ENCODE peak calls at places on chromosomes 12 and 14, in five cellular contexts. One of them, this sample, is unnamed.

GRCh38 chr12:44728566-44728965 is 147.5 kb downstream of the NELL2 start:
- DNase-seq in H1: no peak
- DNase-seq in HCT116: no peak
- DNase-seq in SK-N-SH: no peak
- DNase-seq in GM12878: no peak
- DNase-seq in this sample: no peak

GRCh38 chr12:121797937-121798801 is 4.7 kb upstream of the RHOF start:
- DNase-seq in H1: no peak
- DNase-seq in HCT116: no peak
- DNase-seq in SK-N-SH: peak
- DNase-seq in GM12878: no peak
- DNase-seq in this sample: no peak

GRCh38 chr14:35883677-35884293 is 57.6 kb downstream of the BRMS1L start:
- DNase-seq in H1: no peak
- DNase-seq in HCT116: no peak
- DNase-seq in SK-N-SH: peak
- DNase-seq in GM12878: no peak
- DNase-seq in this sample: peak

GRCh38 chr12:34301251-34302130 is 279.2 kb downstream of the ALG10 start:
- DNase-seq in H1: no peak
- DNase-seq in HCT116: no peak
- DNase-seq in SK-N-SH: no peak
- DNase-seq in GM12878: no peak
- DNase-seq in this sample: no peak

GRCh38 chr14:98131406-98131805 is 1140.6 kb downstream of the BCL11B start:
- DNase-seq in H1: no peak
- DNase-seq in HCT116: no peak
- DNase-seq in SK-N-SH: no peak
- DNase-seq in GM12878: no peak
- DNase-seq in this sample: no peak

GRCh38 chr14:76168531-76168930 is 16.8 kb downstream of the GPATCH2L start:
- DNase-seq in H1: no peak
- DNase-seq in HCT116: no peak
- DNase-seq in SK-N-SH: no peak
- DNase-seq in GM12878: no peak
- DNase-seq in this sample: no peak

GRCh38 chr12:46549527-46550265 is 177.1 kb upstream of the SLC38A2 start:
- DNase-seq in H1: no peak
- DNase-seq in HCT116: peak
- DNase-seq in SK-N-SH: no peak
- DNase-seq in GM12878: no peak
- DNase-seq in this sample: no peak

GRCh38 chr12:118537481-118537917 is 161.1 kb downstream of the SUDS3 start:
- DNase-seq in H1: no peak
- DNase-seq in HCT116: no peak
- DNase-seq in SK-N-SH: no peak
- DNase-seq in GM12878: no peak
- DNase-seq in this sample: no peak

GRCh38 chr12:119715268-119715620 is 47.3 kb downstream of the PRKAB1 start:
- DNase-seq in H1: no peak
- DNase-seq in HCT116: no peak
- DNase-seq in SK-N-SH: no peak
- DNase-seq in GM12878: no peak
- DNase-seq in this sample: no peak

GRCh38 chr14:35133542-35134328 is 11.4 kb downstream of the PRORP start:
- DNase-seq in H1: no peak
- DNase-seq in HCT116: no peak
- DNase-seq in SK-N-SH: no peak
- DNase-seq in GM12878: no peak
- DNase-seq in this sample: no peak

GRCh38 chr12:11958216-11959091 is 112.3 kb upstream of the BCL2L14 start:
- DNase-seq in H1: no peak
- DNase-seq in HCT116: no peak
- DNase-seq in SK-N-SH: no peak
- DNase-seq in GM12878: no peak
- DNase-seq in this sample: no peak

GRCh38 chr14:47917344-47917954 is 242.0 kb upstream of the MDGA2 start:
- DNase-seq in H1: peak
- DNase-seq in HCT116: peak
- DNase-seq in SK-N-SH: no peak
- DNase-seq in GM12878: no peak
- DNase-seq in this sample: no peak

GRCh38 chr12:66848967-66849366 is 170.1 kb upstream of the GRIP1 start:
- DNase-seq in H1: no peak
- DNase-seq in HCT116: no peak
- DNase-seq in SK-N-SH: no peak
- DNase-seq in GM12878: no peak
- DNase-seq in this sample: peak

GRCh38 chr14:69716483-69717187 is 50.3 kb upstream of the SRSF5 start:
- DNase-seq in H1: no peak
- DNase-seq in HCT116: no peak
- DNase-seq in SK-N-SH: no peak
- DNase-seq in GM12878: no peak
- DNase-seq in this sample: no peak

GRCh38 chr12:85781751-85782150 is 54.5 kb downstream of the RASSF9 start:
- DNase-seq in H1: no peak
- DNase-seq in HCT116: no peak
- DNase-seq in SK-N-SH: no peak
- DNase-seq in GM12878: no peak
- DNase-seq in this sample: peak

GRCh38 chr12:6430124-6430989 is 14.4 kb upstream of the CD27 start:
- DNase-seq in H1: no peak
- DNase-seq in HCT116: peak
- DNase-seq in SK-N-SH: no peak
- DNase-seq in GM12878: no peak
- DNase-seq in this sample: peak

GRCh38 chr12:89185181-89185580 is 167.1 kb downstream of the DUSP6 start:
- DNase-seq in H1: no peak
- DNase-seq in HCT116: no peak
- DNase-seq in SK-N-SH: no peak
- DNase-seq in GM12878: no peak
- DNase-seq in this sample: no peak

GRCh38 chr14:85087201-85087600 is 442.7 kb upstream of the FLRT2 start:
- DNase-seq in H1: no peak
- DNase-seq in HCT116: no peak
- DNase-seq in SK-N-SH: no peak
- DNase-seq in GM12878: no peak
- DNase-seq in this sample: no peak

GRCh38 chr14:64726585-64726890 is 22.3 kb downstream of the PLEKHG3 start:
- DNase-seq in H1: no peak
- DNase-seq in HCT116: peak
- DNase-seq in SK-N-SH: no peak
- DNase-seq in GM12878: no peak
- DNase-seq in this sample: no peak

GRCh38 chr14:105281354-105282097 is 19.3 kb downstream of the BRF1 start:
- DNase-seq in H1: no peak
- DNase-seq in HCT116: no peak
- DNase-seq in SK-N-SH: peak
- DNase-seq in GM12878: no peak
- DNase-seq in this sample: peak

GRCh38 chr12:75657866-75658265 is 146.5 kb upstream of the KRR1 start:
- DNase-seq in H1: no peak
- DNase-seq in HCT116: no peak
- DNase-seq in SK-N-SH: no peak
- DNase-seq in GM12878: no peak
- DNase-seq in this sample: no peak

GRCh38 chr12:60123443-60124000 is 527.7 kb downstream of the SLC16A7 start:
- DNase-seq in H1: no peak
- DNase-seq in HCT116: no peak
- DNase-seq in SK-N-SH: no peak
- DNase-seq in GM12878: no peak
- DNase-seq in this sample: no peak

GRCh38 chr12:71958056-71958455 is 19.4 kb downstream of the TPH2 start:
- DNase-seq in H1: no peak
- DNase-seq in HCT116: no peak
- DNase-seq in SK-N-SH: no peak
- DNase-seq in GM12878: no peak
- DNase-seq in this sample: peak

GRCh38 chr12:117032593-117033381 is 66.4 kb downstream of the TESC start:
- DNase-seq in H1: no peak
- DNase-seq in HCT116: no peak
- DNase-seq in SK-N-SH: no peak
- DNase-seq in GM12878: no peak
- DNase-seq in this sample: no peak

GRCh38 chr14:68248481-68249255 is 429.1 kb downstream of the RAD51B start:
- DNase-seq in H1: no peak
- DNase-seq in HCT116: peak
- DNase-seq in SK-N-SH: peak
- DNase-seq in GM12878: peak
- DNase-seq in this sample: no peak

GRCh38 chr14:61034416-61035100 is 53.5 kb downstream of the SLC38A6 start:
- DNase-seq in H1: no peak
- DNase-seq in HCT116: no peak
- DNase-seq in SK-N-SH: no peak
- DNase-seq in GM12878: peak
- DNase-seq in this sample: peak

DNA sequence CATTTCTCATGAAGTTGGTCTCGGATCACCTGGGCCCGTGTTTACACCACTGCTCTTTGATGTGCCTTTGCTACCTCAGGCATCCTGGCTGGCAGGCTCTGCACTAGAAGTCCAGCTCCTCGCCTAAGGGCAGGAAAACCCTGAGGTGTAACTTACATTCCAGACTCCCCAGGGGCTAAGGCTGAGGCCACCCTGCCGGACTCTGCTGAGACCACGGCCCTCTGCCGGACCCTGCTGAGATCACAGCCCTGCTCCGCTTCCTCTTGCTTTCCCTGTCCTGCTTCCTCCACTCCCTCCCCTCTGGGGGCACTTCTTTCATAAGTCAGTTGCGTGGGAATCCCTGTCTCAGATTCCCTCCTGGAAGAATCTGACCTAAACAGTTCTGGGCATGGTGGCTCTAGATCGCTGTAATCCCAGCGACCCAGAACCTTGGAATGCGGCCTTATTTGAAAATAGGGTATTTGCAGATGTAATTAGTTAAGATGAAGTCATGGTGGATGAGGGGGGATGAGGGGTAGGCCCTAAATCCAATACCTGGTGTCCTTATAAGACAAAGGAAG is 17.2 kb downstream of the RILPL1 start:
- DNase-seq in H1: no peak
- DNase-seq in HCT116: no peak
- DNase-seq in SK-N-SH: no peak
- DNase-seq in GM12878: no peak
- DNase-seq in this sample: peak
- TF ChIP-seq JUND in H1: no peak
- TF ChIP-seq JUND in HCT116: no peak
- TF ChIP-seq JUND in SK-N-SH: no peak
- TF ChIP-seq JUND in GM12878: no peak
- TF ChIP-seq JUND in this sample: no peak

DNA sequence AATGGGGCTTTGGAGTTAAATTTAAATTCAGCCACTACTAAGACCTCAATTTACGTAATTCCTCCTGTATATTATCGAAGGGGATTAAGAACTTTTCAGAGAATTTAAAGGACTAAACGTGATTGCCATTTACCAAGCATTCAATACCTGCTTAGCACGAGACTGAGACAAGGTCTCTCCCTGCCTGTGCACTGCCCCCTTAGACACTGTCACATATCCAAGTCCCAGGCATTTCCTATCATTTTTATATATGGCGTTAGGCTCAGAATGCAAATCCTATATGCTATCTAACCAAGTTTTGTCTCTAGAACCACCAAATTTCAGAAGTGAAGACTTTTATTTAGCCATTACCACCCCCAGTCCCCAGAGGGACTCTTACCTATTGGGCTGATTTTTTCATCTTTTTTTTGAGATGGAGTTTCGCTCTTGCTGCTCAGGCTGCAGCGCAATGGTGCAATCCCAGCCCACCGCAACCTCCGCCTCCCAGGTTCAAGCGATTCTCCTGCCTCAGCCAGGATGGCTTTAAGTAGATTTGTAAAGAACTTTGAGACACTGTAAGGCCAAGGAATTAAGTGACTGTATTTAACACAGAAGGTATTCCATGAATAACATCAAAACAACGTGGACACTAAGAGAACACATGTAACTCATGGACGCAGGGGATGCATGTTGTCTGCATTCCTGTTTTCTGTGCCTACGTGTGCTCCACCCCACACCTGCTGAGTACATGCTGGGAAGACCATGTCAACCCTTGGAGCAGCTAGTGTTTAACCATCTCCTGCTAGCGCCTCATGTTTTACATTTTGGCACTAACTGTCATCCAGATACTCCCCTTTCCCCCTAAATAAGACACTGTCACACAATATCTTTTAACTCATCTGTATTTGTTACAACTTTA is 6.4 kb downstream of the HSP90AA1 start:
- DNase-seq in H1: no peak
- DNase-seq in HCT116: no peak
- DNase-seq in SK-N-SH: no peak
- DNase-seq in GM12878: no peak
- DNase-seq in this sample: no peak
- TF ChIP-seq JUND in H1: no peak
- TF ChIP-seq JUND in HCT116: no peak
- TF ChIP-seq JUND in SK-N-SH: no peak
- TF ChIP-seq JUND in GM12878: no peak
- TF ChIP-seq JUND in this sample: no peak

GRCh38 chr12:13362260-13362841 is 165.8 kb downstream of the EMP1 start:
- DNase-seq in H1: peak
- DNase-seq in HCT116: peak
- DNase-seq in SK-N-SH: peak
- DNase-seq in GM12878: no peak
- DNase-seq in this sample: peak
- TF ChIP-seq JUND in H1: no peak
- TF ChIP-seq JUND in HCT116: no peak
- TF ChIP-seq JUND in SK-N-SH: no peak
- TF ChIP-seq JUND in GM12878: no peak
- TF ChIP-seq JUND in this sample: no peak

GRCh38 chr12:68428724-68429580 is 96.8 kb upstream of the MDM1 start:
- DNase-seq in H1: no peak
- DNase-seq in HCT116: no peak
- DNase-seq in SK-N-SH: no peak
- DNase-seq in GM12878: no peak
- DNase-seq in this sample: no peak
- TF ChIP-seq JUND in H1: no peak
- TF ChIP-seq JUND in HCT116: no peak
- TF ChIP-seq JUND in SK-N-SH: no peak
- TF ChIP-seq JUND in GM12878: no peak
- TF ChIP-seq JUND in this sample: no peak

GRCh38 chr14:33404054-33404453 is 465.4 kb downstream of the NPAS3 start:
- DNase-seq in H1: no peak
- DNase-seq in HCT116: no peak
- DNase-seq in SK-N-SH: no peak
- DNase-seq in GM12878: no peak
- DNase-seq in this sample: no peak
- TF ChIP-seq JUND in H1: no peak
- TF ChIP-seq JUND in HCT116: no peak
- TF ChIP-seq JUND in SK-N-SH: peak
- TF ChIP-seq JUND in GM12878: no peak
- TF ChIP-seq JUND in this sample: no peak

This sample was measured in T47D.